ENCODE peak calls at places on chromosomes 16 and 17, in ten cellular contexts. S is mammary epithelial cell, G is MM.1S, R is endothelial cell of umbilical vein, L is OCI-LY7, O is neural progenitor cell, J is trophoblast cell, T is GM23248, I is fibroblast of lung, E is mesendoderm. D is an unnamed sample. For H3K79me2, the result is how much of the 10 kb centered on the place peaks cover.

GRCh38 chr16:12089492-12090161 is 113.1 kb downstream of the SNX29 start:
- DNase-seq in T (peak), E (peak), R (peak), S (no peak), O (peak), J (no peak), L (peak), G (no peak), I (peak), D (no peak)

GRCh38 chr16:22235839-22236745 is 30.0 kb downstream of the EEF2K start:
- DNase-seq in S (no peak), R (peak), T (peak), G (no peak), L (no peak), I (peak), E (no peak), J (no peak), O (no peak), D (no peak)

GRCh38 chr16:78523212-78523995 is 423.9 kb downstream of the WWOX start:
- DNase-seq in L (no peak), J (no peak), S (no peak), I (no peak), O (no peak), T (no peak), R (no peak), E (no peak), G (no peak), D (no peak)

GRCh38 chr16:68237243-68238028 is 1.5 kb upstream of the ESRP2 start:
- DNase-seq in I (peak), G (peak), E (peak), T (peak), S (peak), O (peak), J (peak), L (peak), R (peak), D (no peak)

GRCh38 chr17:66755101-66755943 is 79.6 kb upstream of the CACNG5 start:
- DNase-seq in G (no peak), T (no peak), I (no peak), E (no peak), S (peak), R (no peak), J (peak), L (no peak), O (no peak), D (no peak)

GRCh38 chr17:55570360-55570759 is 59.1 kb upstream of the SMIM36 start:
- DNase-seq in G (no peak), E (no peak), T (peak), L (no peak), I (no peak), S (no peak), O (no peak), R (no peak), J (no peak), D (no peak)

GRCh38 chr16:88856122-88856827 is 472 bp downstream of the GALNS start:
- DNase-seq in I (no peak), G (no peak), T (peak), O (peak), E (peak), J (no peak), R (no peak), S (no peak), L (peak), D (no peak)

GRCh38 chr17:1511290-1511689 is 5.1 kb downstream of the INPP5K start:
- DNase-seq in J (no peak), S (no peak), T (no peak), E (no peak), L (no peak), I (no peak), G (no peak), R (peak), O (no peak), D (no peak)

GRCh38 chr16:19215705-19216104 is 47.7 kb downstream of the SYT17 start:
- DNase-seq in L (no peak), J (no peak), E (no peak), O (no peak), T (no peak), R (no peak), G (no peak), I (no peak), S (no peak), D (no peak)

GRCh38 chr17:67244621-67245072 is 349 bp downstream of the HELZ start:
- DNase-seq in E (no peak), O (no peak), G (no peak), S (no peak), I (no peak), L (no peak), T (no peak), J (no peak), R (no peak), D (no peak)

GRCh38 chr17:43880420-43880991 is 26.8 kb downstream of the MPP2 start:
- DNase-seq in J (peak), R (peak), O (peak), L (peak), S (peak), E (peak), G (peak), T (peak), I (peak), D (peak)

GRCh38 chr17:15490634-15491261 is 23.3 kb upstream of the CDRT4 start:
- DNase-seq in G (no peak), I (peak), E (peak), L (no peak), S (no peak), O (peak), T (peak), J (peak), R (peak), D (no peak)

GRCh38 chr17:1592751-1593629 is 30.4 kb upstream of the PITPNA start:
- DNase-seq in O (no peak), T (no peak), J (no peak), R (peak), G (peak), S (no peak), I (no peak), L (peak), E (no peak), D (peak)

GRCh38 chr16:70646260-70647241 is at the start of gene IL34:
- DNase-seq in S (no peak), R (no peak), J (peak), I (no peak), G (no peak), L (no peak), O (no peak), T (peak), E (no peak), D (no peak)

GRCh38 chr17:79940381-79941087 is 95.1 kb downstream of the TBC1D16 start:
- DNase-seq in T (no peak), R (no peak), J (no peak), I (no peak), L (no peak), G (no peak), O (no peak), S (no peak), E (no peak), D (no peak)

GRCh38 chr16:20911361-20911760 is 10.8 kb downstream of the LYRM1 start:
- DNase-seq in E (no peak), L (no peak), O (no peak), J (peak), I (peak), G (no peak), T (peak), R (peak), S (peak), D (no peak)

GRCh38 chr17:30290696-30291570 is 811 bp downstream of the BLMH start:
- DNase-seq in I (peak), S (peak), L (peak), G (peak), E (peak), O (peak), R (peak), T (peak), J (peak), D (peak)

GRCh38 chr17:60514053-60514452 is 12.0 kb downstream of the APPBP2 start:
- DNase-seq in R (no peak), T (no peak), G (no peak), E (no peak), S (no peak), I (no peak), O (no peak), J (peak), L (no peak), D (no peak)

GRCh38 chr17:60510031-60510430 is 16.0 kb downstream of the APPBP2 start:
- DNase-seq in T (no peak), G (no peak), L (no peak), J (no peak), R (no peak), I (no peak), E (no peak), S (no peak), O (no peak), D (no peak)

GRCh38 chr17:60510723-60511122 is 15.3 kb downstream of the APPBP2 start:
- DNase-seq in L (no peak), T (no peak), I (no peak), G (no peak), E (no peak), R (no peak), S (no peak), O (no peak), J (no peak), D (no peak)

GRCh38 chr17:60513014-60513413 is 13.0 kb downstream of the APPBP2 start:
- DNase-seq in E (no peak), G (no peak), S (no peak), R (no peak), J (no peak), L (no peak), O (no peak), T (no peak), I (no peak), D (no peak)

GRCh38 chr17:60514500-60514899 is 11.5 kb downstream of the APPBP2 start:
- DNase-seq in O (no peak), T (no peak), S (no peak), E (no peak), R (no peak), L (no peak), J (peak), G (no peak), I (no peak), D (no peak)
- H3K79me2 ChIP-seq in O (half or more), T (half or more), S (half or more), E (under half), R (half or more), L (under half), J (under half), G (half or more), I (half or more), D (half or more)

GRCh38 chr17:27354051-27354490 is 60.2 kb downstream of the WSB1 start:
- DNase-seq in T (no peak), E (no peak), J (no peak), R (no peak), S (no peak), L (no peak), G (no peak), O (no peak), I (no peak), D (no peak)

GRCh38 chr17:27352481-27353460 is 58.9 kb downstream of the WSB1 start:
- DNase-seq in I (peak), J (peak), L (no peak), R (peak), E (peak), O (peak), G (no peak), T (peak), S (no peak), D (no peak)

GRCh38 chr17:27351741-27352140 is 57.8 kb downstream of the WSB1 start:
- DNase-seq in J (peak), T (no peak), S (no peak), L (no peak), G (no peak), O (no peak), I (peak), R (no peak), E (no peak), D (no peak)

GRCh38 chr17:27354491-27355081 is 60.7 kb downstream of the WSB1 start:
- DNase-seq in G (peak), E (peak), J (peak), O (no peak), L (peak), T (peak), S (peak), R (no peak), I (no peak), D (no peak)

GRCh38 chr17:27353469-27354050 is 59.6 kb downstream of the WSB1 start:
- DNase-seq in T (peak), O (peak), E (peak), S (peak), L (peak), I (peak), G (peak), R (peak), J (peak), D (peak)
- H3K4me3 ChIP-seq in T (peak), O (peak), E (peak), S (peak), L (peak), I (peak), G (peak), R (no peak), J (peak), D (peak)

DNA sequence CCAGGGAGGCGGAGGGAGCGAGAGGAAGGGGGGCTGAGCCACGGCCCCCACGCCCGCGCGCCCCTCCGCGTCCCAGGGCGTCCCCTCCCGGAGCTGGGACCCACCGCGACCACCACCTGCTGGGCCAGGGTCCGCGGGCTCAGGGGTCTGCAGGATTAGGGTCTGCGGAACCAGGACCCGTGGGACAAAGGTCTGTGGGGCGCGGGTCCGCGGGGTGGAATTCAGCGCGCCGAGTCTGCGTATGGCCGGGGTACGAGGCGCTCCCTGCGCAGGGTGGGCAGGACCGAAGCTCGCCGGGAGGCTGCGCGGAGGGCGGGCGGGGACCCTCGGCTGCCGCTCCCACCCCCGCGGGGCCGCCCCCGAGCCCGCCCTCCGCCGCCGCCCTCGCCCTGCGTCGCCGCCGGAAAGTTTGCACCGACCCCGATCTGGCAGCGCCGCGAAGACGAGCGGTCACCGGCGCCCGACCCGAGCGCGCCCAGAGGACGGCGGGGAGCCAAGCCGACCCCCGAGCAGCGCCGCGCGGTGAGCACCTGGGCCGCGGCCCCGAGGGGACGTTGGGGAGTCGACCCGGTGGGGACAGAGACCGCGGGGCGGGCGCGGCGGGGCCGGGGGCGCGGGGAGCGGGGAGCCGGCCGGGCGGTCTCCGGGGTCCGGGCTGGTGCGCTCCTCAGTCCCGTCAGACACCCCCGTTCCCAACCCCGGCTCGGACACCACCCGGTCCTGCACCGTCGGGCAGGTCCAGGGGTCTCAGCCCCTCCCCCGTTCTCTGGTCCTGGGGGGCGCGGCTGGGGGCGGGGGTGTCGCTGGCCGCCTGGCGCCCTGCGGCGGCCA is at the start of gene GCGR:
- DNase-seq in I (no peak), S (no peak), O (peak), E (no peak), J (no peak), L (no peak), R (no peak), T (no peak), G (no peak), D (no peak)
- H3K4me2 ChIP-seq in I (no peak), S (no peak), O (peak), E (peak), J (peak), L (no peak), R (no peak), T (no peak), G (no peak), D (no peak)

GRCh38 chr16:14307059-14307531 is 236.0 kb downstream of the MRTFB start:
- DNase-seq in J (no peak), O (peak), L (peak), I (no peak), T (peak), G (no peak), S (no peak), R (no peak), E (peak), D (no peak)
- H3K79me2 ChIP-seq in J (under half), O (half or more), L (half or more), I (half or more), T (half or more), G (half or more), S (half or more), R (under half), E (under half), D (under half)

GRCh38 chr16:79658301-79659001 is 57.9 kb upstream of the MAF start:
- DNase-seq in S (peak), R (no peak), L (no peak), G (no peak), I (peak), J (peak), E (no peak), O (peak), T (peak), D (no peak)
- H3K4me3 ChIP-seq in S (no peak), R (no peak), L (no peak), G (no peak), I (no peak), J (no peak), E (no peak), O (no peak), T (no peak), D (no peak)

GRCh38 chr17:77003699-77004098 is 135.5 kb downstream of the MGAT5B start:
- DNase-seq in R (no peak), J (peak), O (no peak), S (peak), I (no peak), T (no peak), E (no peak), G (no peak), L (no peak), D (no peak)
- H3K4me2 ChIP-seq in R (no peak), J (no peak), O (no peak), S (no peak), I (no peak), T (no peak), E (no peak), G (no peak), L (no peak), D (no peak)

DNA sequence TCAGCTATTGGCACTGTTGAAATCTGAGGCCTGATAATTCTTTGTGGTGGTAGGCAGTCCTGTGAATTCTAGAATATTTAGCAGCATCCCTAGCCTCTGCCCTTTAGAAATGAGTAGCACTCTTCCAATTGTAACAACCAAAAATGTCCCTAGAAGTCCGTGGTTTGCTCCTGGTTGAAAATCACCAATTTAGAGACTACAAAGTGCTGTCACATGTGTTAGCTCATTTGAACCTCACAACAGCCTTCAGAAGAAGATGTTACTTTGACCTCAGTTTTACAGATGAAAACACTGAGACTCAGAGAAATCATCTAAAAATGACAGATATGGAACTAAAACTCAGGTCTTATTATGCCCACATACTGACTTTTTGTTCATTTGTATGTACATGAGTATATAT is 103.2 kb downstream of the TANC2 start:
- DNase-seq in J (no peak), E (no peak), G (no peak), I (no peak), R (no peak), T (no peak), L (no peak), O (no peak), S (no peak), D (no peak)
- H3K79me2 ChIP-seq in J (under half), E (under half), G (under half), I (under half), R (under half), T (half or more), L (under half), O (under half), S (half or more), D (under half)